ENCODE peak calls at places on chromosomes 2 and 18, in six cellular contexts. T is neural progenitor cell; E is HuH-7.5; H is stimulated activated naive CD8-positive, alpha-beta T cell treated with anti-CD3 and anti-CD28 coated beads, Interleukin-15, Interleukin-2, amounts not matched to agents 100 U/mL and 50 U/mL, for 24 hours; O is cerebellar cortex; S is EL. Z is an unnamed sample.

GRCh38 chr2:186746584-186746983 is 52.7 kb downstream of the FAM171B start:
- DNase-seq in T (no peak), E (no peak), H (no peak), O (no peak), S (no peak), Z (no peak)

GRCh38 chr2:175009917-175010621 is 4.9 kb upstream of the CHN1 start:
- DNase-seq in T (no peak), E (no peak), H (no peak), O (no peak), S (no peak), Z (no peak)

GRCh38 chr2:207836526-207837133 is 66.9 kb upstream of the FZD5 start:
- DNase-seq in T (peak; percentile 49), E (no peak), H (no peak), O (peak; percentile 67), S (no peak), Z (no peak)

GRCh38 chr2:128641421-128642095 is 322.9 kb upstream of the HS6ST1 start:
- DNase-seq in T (no peak), E (no peak), H (no peak), O (no peak), S (no peak), Z (no peak)

GRCh38 chr2:231545105-231545902 is 15.1 kb upstream of the NMUR1 start:
- DNase-seq in T (no peak), E (no peak), H (peak; percentile 75), O (no peak), S (peak; percentile 56), Z (peak; percentile 89)

GRCh38 chr18:48270929-48271328 is 138.3 kb downstream of the ZBTB7C start:
- DNase-seq in T (no peak), E (no peak), H (no peak), O (no peak), S (no peak), Z (no peak)

GRCh38 chr18:79528296-79528695 is 132.6 kb downstream of the NFATC1 start:
- DNase-seq in T (no peak), E (no peak), H (no peak), O (no peak), S (no peak), Z (no peak)

GRCh38 chr2:40642261-40642660 is 190.4 kb upstream of the SLC8A1 start:
- DNase-seq in T (no peak), E (no peak), H (no peak), O (no peak), S (no peak), Z (no peak)

GRCh38 chr2:227052879-227053278 is 111.1 kb downstream of the COL4A4 start:
- DNase-seq in T (no peak), E (no peak), H (no peak), O (no peak), S (no peak), Z (no peak)

GRCh38 chr2:111667542-111668273 is 216.3 kb downstream of the ANAPC1 start:
- DNase-seq in T (no peak), E (no peak), H (no peak), O (peak; percentile 31), S (peak; percentile 76), Z (peak; percentile 60)

GRCh38 chr2:197349699-197350098 is 39.1 kb upstream of the ANKRD44 start:
- DNase-seq in T (no peak), E (no peak), H (no peak), O (no peak), S (no peak), Z (no peak)

GRCh38 chr18:57925706-57926105 is 118.3 kb upstream of the NEDD4L start:
- DNase-seq in T (no peak), E (no peak), H (no peak), O (no peak), S (peak; percentile 84), Z (no peak)

GRCh38 chr2:225693259-225693658 is 293.7 kb downstream of the NYAP2 start:
- DNase-seq in T (no peak), E (no peak), H (no peak), O (no peak), S (no peak), Z (no peak)

GRCh38 chr2:72991439-72991725 is 74.1 kb downstream of the EMX1 start:
- DNase-seq in T (no peak), E (no peak), H (no peak), O (no peak), S (no peak), Z (no peak)

GRCh38 chr18:41938445-41938844 is 16.6 kb upstream of the PIK3C3 start:
- DNase-seq in T (no peak), E (no peak), H (no peak), O (no peak), S (peak; percentile 94), Z (peak; percentile 94)

GRCh38 chr2:144519934-144520717 is at the start of gene ZEB2:
- DNase-seq in T (peak; percentile 89), E (no peak), H (peak; percentile 43), O (no peak), S (peak; percentile 90), Z (peak; percentile 89)

GRCh38 chr18:6781179-6781714 is 51.7 kb downstream of the ARHGAP28 start:
- DNase-seq in T (no peak), E (no peak), H (no peak), O (no peak), S (peak; percentile 16), Z (peak; percentile 16)

Z was measured in brain microvascular endothelial cell.